ENCODE peak calls at places on chromosomes 5 and 9, in seven cellular contexts. W is H1, D is GM12878, H is HepG2, A is GM12892, L is SK-N-SH, X is K562. T is an unnamed sample.

GRCh38 chr5:112689510-112689909 is 48.2 kb upstream of the APC start:
- DNase-seq in W (no peak), D (no peak), H (no peak), A (no peak), L (no peak), X (peak), T (no peak)

GRCh38 chr5:142091012-142091411 is 17.6 kb upstream of the NDFIP1 start:
- DNase-seq in W (no peak), D (no peak), H (no peak), A (no peak), L (no peak), X (no peak), T (no peak)

GRCh38 chr5:14270212-14270702 is 127.1 kb downstream of the TRIO start:
- DNase-seq in W (no peak), D (no peak), H (peak), A (no peak), L (peak), X (peak), T (no peak)

GRCh38 chr5:169512385-169512784 is 71.2 kb upstream of the SPDL1 start:
- DNase-seq in W (no peak), D (no peak), H (no peak), A (no peak), L (no peak), X (no peak), T (no peak)

GRCh38 chr9:4334439-4334838 is 34.6 kb upstream of the GLIS3 start:
- DNase-seq in W (no peak), D (no peak), H (peak), A (no peak), L (no peak), X (no peak), T (no peak)

GRCh38 chr9:128704356-128704670 is 2.0 kb downstream of the PKN3 start:
- DNase-seq in W (no peak), D (no peak), H (no peak), A (no peak), L (no peak), X (no peak), T (no peak)

GRCh38 chr5:160271396-160271795 is 41.0 kb downstream of the CCNJL start:
- DNase-seq in W (no peak), D (no peak), H (no peak), A (no peak), L (peak), X (no peak), T (no peak)

GRCh38 chr9:70081120-70081495 is 37.5 kb downstream of the MAMDC2 start:
- DNase-seq in W (no peak), D (no peak), H (no peak), A (no peak), L (no peak), X (no peak), T (no peak)

GRCh38 chr5:107464403-107464802 is 206.3 kb downstream of the EFNA5 start:
- DNase-seq in W (no peak), D (no peak), H (no peak), A (no peak), L (no peak), X (no peak), T (no peak)

GRCh38 chr5:57033103-57033502 is 81.2 kb upstream of the MIER3 start:
- DNase-seq in W (no peak), D (no peak), H (no peak), A (no peak), L (no peak), X (no peak), T (no peak)

GRCh38 chr9:2526071-2526862 is 95.3 kb upstream of the VLDLR start:
- DNase-seq in W (no peak), D (no peak), H (no peak), A (no peak), L (no peak), X (no peak), T (no peak)

GRCh38 chr9:5231212-5231611 is at the start of gene INSL4:
- DNase-seq in W (no peak), D (no peak), H (no peak), A (no peak), L (no peak), X (no peak), T (no peak)

GRCh38 chr5:56480305-56481146 is 247.4 kb upstream of the ANKRD55 start:
- DNase-seq in W (no peak), D (peak), H (peak), A (peak), L (peak), X (no peak), T (no peak)

GRCh38 chr9:137739371-137739915 is 120.6 kb downstream of the EHMT1 start:
- DNase-seq in W (no peak), D (no peak), H (no peak), A (no peak), L (peak), X (no peak), T (no peak)

GRCh38 chr9:116368680-116369079 is 215.1 kb downstream of the PAPPA start:
- DNase-seq in W (no peak), D (no peak), H (no peak), A (no peak), L (no peak), X (no peak), T (no peak)

GRCh38 chr5:56569576-56569975 is 245.8 kb upstream of the MAP3K1 start:
- DNase-seq in W (no peak), D (no peak), H (no peak), A (no peak), L (no peak), X (no peak), T (no peak)

GRCh38 chr5:14581891-14582796 is 552 bp downstream of the OTULINL start:
- DNase-seq in W (no peak), D (no peak), H (no peak), A (peak), L (peak), X (no peak), T (peak)

GRCh38 chr5:179820127-179820482 is 600 bp upstream of the SQSTM1 start:
- DNase-seq in W (no peak), D (no peak), H (no peak), A (no peak), L (no peak), X (no peak), T (no peak)

GRCh38 chr5:55037046-55037771 is 13.2 kb downstream of the GZMK start:
- DNase-seq in W (peak), D (no peak), H (no peak), A (no peak), L (no peak), X (no peak), T (no peak)

GRCh38 chr5:116881921-116882531 is 307.4 kb upstream of the SEMA6A start:
- DNase-seq in W (no peak), D (no peak), H (peak), A (no peak), L (no peak), X (no peak), T (no peak)

GRCh38 chr9:69633716-69634115 is 38.5 kb downstream of the APBA1 start:
- DNase-seq in W (no peak), D (no peak), H (no peak), A (no peak), L (no peak), X (no peak), T (no peak)

GRCh38 chr5:34914671-34915138 is 599 bp downstream of the RAD1 start:
- DNase-seq in W (no peak), D (no peak), H (no peak), A (no peak), L (no peak), X (peak), T (no peak)

GRCh38 chr5:68689010-68689409 is 404.8 kb upstream of the SLC30A5 start:
- DNase-seq in W (no peak), D (no peak), H (no peak), A (no peak), L (no peak), X (no peak), T (no peak)

GRCh38 chr5:79567926-79568549 is 44.2 kb upstream of the TENT2 start:
- DNase-seq in W (no peak), D (no peak), H (no peak), A (no peak), L (no peak), X (no peak), T (no peak)

GRCh38 chr5:171483453-171484177 is 64.2 kb downstream of the FGF18 start:
- DNase-seq in W (no peak), D (no peak), H (no peak), A (no peak), L (peak), X (no peak), T (no peak)

GRCh38 chr9:79673614-79674013 is 101.8 kb downstream of the TLE4 start:
- DNase-seq in W (no peak), D (peak), H (no peak), A (no peak), L (no peak), X (no peak), T (no peak)

GRCh38 chr9:74770508-74771261 is 117.0 kb downstream of the TRPM6 start:
- DNase-seq in W (peak), D (no peak), H (peak), A (peak), L (peak), X (peak), T (peak)

GRCh38 chr9:127166111-127166510 is 43.7 kb upstream of the ANGPTL2 start:
- DNase-seq in W (no peak), D (no peak), H (no peak), A (no peak), L (no peak), X (no peak), T (no peak)

GRCh38 chr5:153802419-153802818 is 236.3 kb downstream of the FAM114A2 start:
- DNase-seq in W (no peak), D (no peak), H (no peak), A (no peak), L (no peak), X (no peak), T (no peak)

GRCh38 chr5:1343931-1344901 is 683 bp downstream of the CLPTM1L start:
- DNase-seq in W (no peak), D (no peak), H (no peak), A (no peak), L (peak), X (peak), T (no peak)

GRCh38 chr5:143546394-143546793 is 142.9 kb upstream of the NR3C1 start:
- DNase-seq in W (no peak), D (no peak), H (no peak), A (no peak), L (no peak), X (no peak), T (no peak)

GRCh38 chr5:94632024-94632423 is 13.6 kb downstream of the SLF1 start:
- DNase-seq in W (no peak), D (peak), H (no peak), A (no peak), L (no peak), X (no peak), T (no peak)

GRCh38 chr5:9423611-9424010 is 122.3 kb downstream of the SEMA5A start:
- DNase-seq in W (no peak), D (no peak), H (no peak), A (no peak), L (no peak), X (no peak), T (no peak)

GRCh38 chr9:126500600-126501382 is 112.9 kb upstream of the LMX1B start:
- DNase-seq in W (peak), D (no peak), H (peak), A (peak), L (peak), X (peak), T (peak)

GRCh38 chr5:36680066-36680465 is 73.7 kb downstream of the SLC1A3 start:
- DNase-seq in W (no peak), D (no peak), H (no peak), A (no peak), L (no peak), X (no peak), T (no peak)
- TF ChIP-seq POLR2AphosphoS5 in W (no peak), D (no peak), H (no peak), A (no peak), L (no peak), X (no peak), T (no peak)

GRCh38 chr9:133475292-133475941 is 3.5 kb downstream of the SLC2A6 start:
- DNase-seq in W (no peak), D (no peak), H (no peak), A (no peak), L (no peak), X (no peak), T (no peak)

GRCh38 chr9:133474215-133474614 is 4.7 kb downstream of the SLC2A6 start:
- DNase-seq in W (no peak), D (no peak), H (no peak), A (no peak), L (no peak), X (no peak), T (no peak)

GRCh38 chr9:133476036-133476435 is 2.9 kb downstream of the SLC2A6 start:
- DNase-seq in W (no peak), D (no peak), H (no peak), A (no peak), L (no peak), X (no peak), T (no peak)

GRCh38 chr9:133473743-133474142 is 5.2 kb downstream of the SLC2A6 start:
- DNase-seq in W (no peak), D (no peak), H (no peak), A (no peak), L (no peak), X (no peak), T (no peak)

DNA sequence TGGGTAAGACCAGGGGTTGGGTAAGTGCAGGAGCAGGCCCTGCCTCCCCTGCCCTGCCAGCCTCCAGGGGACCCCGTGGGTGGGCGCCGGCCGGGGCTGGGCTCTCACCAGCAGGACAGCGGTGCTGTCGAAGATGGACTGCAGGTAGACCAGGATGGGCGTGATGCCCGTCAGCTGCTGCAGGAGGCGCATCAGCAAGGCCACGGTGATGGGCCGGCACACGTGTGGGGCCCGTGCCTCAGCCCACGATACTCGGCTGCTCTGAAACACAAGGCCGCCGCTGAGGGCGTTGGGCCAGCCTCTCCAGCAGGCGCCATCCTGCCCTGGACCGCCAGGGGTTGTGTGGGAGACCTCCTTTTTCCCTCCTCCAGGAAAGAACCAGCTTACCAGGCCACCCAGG is 4.0 kb downstream of the SLC2A6 start:
- DNase-seq in W (no peak), D (no peak), H (no peak), A (no peak), L (no peak), X (no peak), T (no peak)
- TF ChIP-seq TAF1 in W (no peak), D (no peak), H (no peak), A (no peak), L (no peak), X (no peak), T (no peak)

DNA sequence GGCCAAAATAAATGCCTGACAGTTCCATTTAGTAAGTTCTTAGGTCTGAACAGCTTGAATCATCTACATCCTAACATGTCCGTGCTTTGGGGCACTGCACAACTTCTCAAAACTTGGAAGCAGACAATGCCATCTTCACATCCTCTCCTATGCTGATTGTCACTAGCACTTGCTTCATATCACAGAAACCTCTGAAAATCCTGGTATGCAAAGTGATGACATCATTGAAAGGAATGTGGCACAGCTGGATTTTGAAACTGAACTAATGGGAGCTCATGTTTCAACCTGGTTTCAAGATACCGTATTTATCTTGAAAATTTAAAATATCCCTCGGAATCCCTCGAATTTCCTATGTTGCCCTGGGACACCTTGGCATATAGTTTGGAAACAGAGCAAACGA is 490.2 kb upstream of the DAP start:
- DNase-seq in W (no peak), D (no peak), H (peak), A (no peak), L (no peak), X (no peak), T (no peak)
- TF ChIP-seq POLR2AphosphoS5 in W (no peak), D (no peak), H (no peak), A (no peak), L (no peak), X (no peak), T (no peak)

GRCh38 chr5:103223031-103223955 is 35.3 kb upstream of the MACIR start:
- DNase-seq in W (peak), D (no peak), H (no peak), A (no peak), L (no peak), X (peak), T (no peak)
- TF ChIP-seq TAF1 in W (no peak), D (no peak), H (no peak), A (no peak), L (no peak), X (no peak), T (no peak)

GRCh38 chr5:7577381-7577780 is 181.4 kb downstream of the ADCY2 start:
- DNase-seq in W (no peak), D (no peak), H (no peak), A (no peak), L (no peak), X (no peak), T (no peak)

GRCh38 chr5:7578056-7578455 is 182.1 kb downstream of the ADCY2 start:
- DNase-seq in W (no peak), D (no peak), H (no peak), A (no peak), L (no peak), X (no peak), T (no peak)

DNA sequence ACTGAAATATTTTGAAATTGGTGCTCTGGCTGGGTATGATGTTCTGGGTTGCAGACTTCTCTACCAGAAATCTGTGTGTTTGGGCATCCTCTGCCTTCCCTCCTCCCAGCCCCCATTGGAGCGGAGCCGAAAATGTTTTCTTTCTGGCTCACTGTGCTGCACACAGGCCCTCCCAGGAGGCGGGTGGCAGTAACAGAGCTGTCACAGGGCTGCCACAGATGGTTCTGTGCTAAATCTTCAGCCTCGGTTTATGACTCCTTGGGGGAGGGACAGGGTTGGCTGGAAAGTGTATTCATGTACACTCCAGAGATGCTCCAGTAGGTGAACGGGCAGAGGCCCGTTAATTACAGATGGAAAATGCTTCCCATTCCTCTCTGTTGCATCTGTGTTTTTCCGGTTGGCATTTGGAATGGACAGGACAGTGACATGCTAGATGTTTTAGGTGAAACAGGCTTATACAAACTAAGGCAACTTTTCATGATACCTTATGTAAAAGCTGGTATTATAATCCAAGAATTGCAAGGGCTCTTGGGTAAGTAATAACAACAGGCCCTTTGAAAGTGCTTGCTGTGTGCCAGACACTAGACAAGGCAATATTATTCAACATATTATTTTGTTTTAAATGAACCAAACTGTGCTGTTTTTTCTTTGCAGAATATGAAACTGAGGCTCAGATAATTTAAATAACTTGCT is 180.2 kb downstream of the ADCY2 start:
- DNase-seq in W (no peak), D (no peak), H (no peak), A (no peak), L (no peak), X (no peak), T (no peak)
- TF ChIP-seq POLR2AphosphoS5 in W (no peak), D (no peak), H (no peak), A (no peak), L (no peak), X (no peak), T (no peak)

GRCh38 chr5:41835625-41836024 is 34.6 kb downstream of the OXCT1 start:
- DNase-seq in W (no peak), D (no peak), H (no peak), A (no peak), L (peak), X (no peak), T (no peak)
- TF ChIP-seq TAF1 in W (no peak), D (no peak), H (no peak), A (no peak), L (no peak), X (no peak), T (no peak)

T was measured in GM12891.